ENCODE peak calls at places on chromosomes 4 and X, in six cellular contexts. D is K562, W is PC-9, V is Peyer's patch, A is OCI-LY7, M is left lung. L is an unnamed sample.

GRCh38 chr4:181854142-181854541 is 389.1 kb upstream of the TENM3 start:
- DNase-seq in D (no peak), W (no peak), V (no peak), A (no peak), M (no peak), L (no peak)

GRCh38 chrX:19343462-19344206 is at the start of gene PDHA1:
- DNase-seq in D (peak; percentile 91), W (peak; percentile 95), V (peak; percentile 90), A (peak; percentile 93), M (peak; percentile 95), L (peak; percentile 91)

GRCh38 chr4:59945716-59946115 is 1254.4 kb upstream of the ADGRL3 start:
- DNase-seq in D (no peak), W (no peak), V (no peak), A (no peak), M (no peak), L (no peak)

GRCh38 chrX:115449742-115450141 is 111.2 kb upstream of the PLS3 start:
- DNase-seq in D (no peak), W (peak; percentile 45), V (no peak), A (no peak), M (no peak), L (no peak)

GRCh38 chrX:53558646-53559045 is 124.5 kb upstream of the HSD17B10 start:
- DNase-seq in D (no peak), W (no peak), V (no peak), A (no peak), M (no peak), L (no peak)

GRCh38 chrX:74788545-74789086 is 136.6 kb downstream of the NEXMIF start:
- DNase-seq in D (no peak), W (no peak), V (no peak), A (no peak), M (no peak), L (no peak)

GRCh38 chrX:111498538-111499103 is 12.8 kb upstream of the SERTM2 start:
- DNase-seq in D (no peak), W (no peak), V (no peak), A (no peak), M (no peak), L (no peak)

GRCh38 chrX:112512509-112512908 is 167.2 kb downstream of the LHFPL1 start:
- DNase-seq in D (no peak), W (peak; percentile 2), V (no peak), A (no peak), M (no peak), L (no peak)

GRCh38 chr4:24768604-24769003 is 26.8 kb upstream of the SOD3 start:
- DNase-seq in D (no peak), W (no peak), V (no peak), A (peak; percentile 2), M (no peak), L (no peak)

GRCh38 chrX:19772306-19772705 is 115.1 kb downstream of the SH3KBP1 start:
- DNase-seq in D (no peak), W (no peak), V (no peak), A (no peak), M (no peak), L (no peak)

GRCh38 chr4:8577972-8578371 is 2.2 kb upstream of the GPR78 start:
- DNase-seq in D (no peak), W (no peak), V (no peak), A (no peak), M (no peak), L (no peak)

GRCh38 chr4:41044791-41045190 is 169.6 kb downstream of the APBB2 start:
- DNase-seq in D (no peak), W (no peak), V (no peak), A (no peak), M (no peak), L (no peak)

GRCh38 chr4:1055721-1056590 is 44.5 kb downstream of the FGFRL1 start:
- DNase-seq in D (peak; percentile 87), W (no peak), V (peak; percentile 90), A (peak; percentile 80), M (peak; percentile 77), L (peak; percentile 55)

GRCh38 chrX:13126785-13127184 is 82.4 kb upstream of the FAM9C start:
- DNase-seq in D (no peak), W (no peak), V (no peak), A (no peak), M (no peak), L (no peak)

GRCh38 chr4:22129454-22130075 is 181.0 kb upstream of the KCNIP4 start:
- DNase-seq in D (peak; percentile 9), W (peak; percentile 15), V (no peak), A (no peak), M (no peak), L (no peak)

GRCh38 chr4:142380052-142380598 is 466.0 kb downstream of the INPP4B start:
- DNase-seq in D (no peak), W (no peak), V (no peak), A (no peak), M (no peak), L (no peak)

GRCh38 chr4:13184199-13184598 is 299.9 kb downstream of the RAB28 start:
- DNase-seq in D (no peak), W (no peak), V (no peak), A (no peak), M (no peak), L (no peak)

GRCh38 chrX:18899796-18900380 is 84.0 kb downstream of the PHKA2 start:
- DNase-seq in D (no peak), W (peak; percentile 15), V (no peak), A (no peak), M (no peak), L (no peak)

GRCh38 chr4:175891863-175892262 is 79.8 kb upstream of the GPM6A start:
- DNase-seq in D (no peak), W (no peak), V (no peak), A (peak; percentile 68), M (no peak), L (no peak)

GRCh38 chr4:8320386-8320750 is 50.8 kb downstream of the HTRA3 start:
- DNase-seq in D (peak; percentile 24), W (no peak), V (no peak), A (peak; percentile 20), M (no peak), L (no peak)

GRCh38 chrX:13903405-13903804 is 86.5 kb upstream of the GPM6B start:
- DNase-seq in D (no peak), W (no peak), V (no peak), A (no peak), M (no peak), L (no peak)

DNA sequence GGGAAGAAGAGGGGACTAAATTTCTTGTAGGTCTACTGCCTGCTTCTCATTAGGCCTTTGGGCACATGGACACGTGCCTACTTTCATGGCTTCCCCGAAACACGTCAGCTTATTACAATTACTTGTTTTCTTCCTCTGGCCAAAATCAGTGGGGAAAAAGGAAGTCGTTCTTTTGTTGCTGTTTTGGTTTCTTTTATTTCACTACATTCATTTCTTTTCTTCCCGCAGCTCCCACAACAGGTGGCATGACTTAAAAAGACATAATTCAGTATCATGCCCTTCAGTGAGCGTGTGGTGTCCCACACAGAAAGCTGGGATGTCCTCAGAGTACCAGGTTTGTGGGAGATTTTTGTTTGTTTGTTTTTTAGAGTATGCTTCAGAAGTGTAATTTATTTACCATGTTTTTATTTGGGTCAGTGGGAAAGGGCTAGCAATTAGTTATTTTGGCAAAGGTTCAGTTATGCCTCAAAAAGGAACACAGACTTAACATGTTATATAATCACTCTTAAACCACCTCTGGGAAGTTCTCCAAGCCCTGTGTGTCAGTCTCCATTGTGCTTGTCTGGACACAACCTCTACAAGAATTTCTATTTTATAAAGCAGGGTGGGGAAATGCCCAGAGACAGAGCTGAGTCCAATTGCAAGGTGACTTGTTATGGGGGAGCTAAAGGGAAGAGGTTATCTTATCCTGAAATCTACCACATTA is 44.2 kb upstream of the SPRY1 start:
- DNase-seq in D (no peak), W (no peak), V (no peak), A (peak; percentile 38), M (no peak), L (no peak)
- H3K4me1 ChIP-seq in D (peaks cover 24% of the 10 kb centered on the region), W (no peaks in the 10 kb centered on the region), V (no peaks in the 10 kb centered on the region), A (peaks cover 41% of the 10 kb centered on the region), M (peaks cover 5% of the 10 kb centered on the region), L (peaks cover 5% of the 10 kb centered on the region)

DNA sequence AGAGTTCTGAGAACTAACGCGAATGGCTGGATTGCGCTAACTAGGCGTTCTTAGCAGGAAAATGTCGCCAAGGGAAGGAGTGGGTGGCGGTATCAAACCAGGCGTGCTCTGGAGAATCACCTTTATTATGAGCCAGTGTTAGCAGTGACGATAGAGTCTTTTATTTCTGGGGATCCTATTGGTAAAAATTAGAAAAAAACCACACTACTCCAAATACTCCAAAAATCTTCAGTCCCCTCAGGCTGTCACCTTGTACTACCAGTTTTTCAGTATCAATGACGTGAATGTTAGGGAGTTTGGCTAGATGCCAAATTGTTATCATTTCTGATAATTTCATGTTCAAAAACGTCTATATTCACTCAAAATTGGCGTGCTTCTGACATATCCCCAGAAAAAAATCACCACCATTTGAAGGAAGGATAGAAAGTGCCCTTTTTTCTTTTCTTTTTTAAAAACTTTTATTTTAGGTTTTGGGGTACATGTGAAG is 1.5 kb downstream of the UGT8 start:
- DNase-seq in D (no peak), W (no peak), V (no peak), A (peak; percentile 39), M (no peak), L (no peak)
- H3K4me3 ChIP-seq in D (peak overlapping the region; percentile 55), W (peak overlapping the region; percentile 55), V (peak overlapping the region; percentile 68), A (peak overlapping the region; percentile 93), M (peak overlapping the region; percentile 27), L (peak overlapping the region; percentile 62)

DNA sequence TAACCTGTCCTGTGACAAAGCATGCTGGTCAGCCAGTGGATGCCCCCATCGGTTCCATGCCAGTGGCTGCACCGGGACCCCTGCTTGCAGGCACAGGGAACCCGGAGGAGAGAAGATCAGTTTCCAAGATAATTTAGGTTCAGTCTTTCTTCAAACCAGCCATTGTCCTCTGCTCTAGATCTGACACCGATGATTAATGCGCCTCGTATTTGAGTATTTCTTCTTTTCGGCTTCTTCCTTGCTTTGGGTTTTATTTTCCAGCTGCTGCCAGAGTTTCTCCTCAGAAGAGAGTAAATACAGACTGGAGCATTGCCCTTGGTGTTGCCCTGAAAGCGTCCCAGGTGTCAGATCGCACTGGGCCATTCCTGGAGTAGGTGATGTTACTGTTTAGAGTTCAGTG is 19.2 kb upstream of the BCOR start:
- DNase-seq in D (no peak), W (no peak), V (no peak), A (no peak), M (no peak), L (no peak)
- H3K4me1 ChIP-seq in D (peaks cover 37% of the 10 kb centered on the region), W (peaks cover 7% of the 10 kb centered on the region), V (no peaks in the 10 kb centered on the region), A (peaks cover 60% of the 10 kb centered on the region), M (no peaks in the 10 kb centered on the region), L (no peaks in the 10 kb centered on the region)

GRCh38 chrX:2700405-2701320 is 9.6 kb downstream of the CD99 start:
- DNase-seq in D (no peak), W (no peak), V (no peak), A (no peak), M (no peak), L (no peak)
- H3K4me3 ChIP-seq in D (no peak overlapping the region), W (no peak overlapping the region), V (no peak overlapping the region), A (no peak overlapping the region), M (no peak overlapping the region), L (no peak overlapping the region)

DNA sequence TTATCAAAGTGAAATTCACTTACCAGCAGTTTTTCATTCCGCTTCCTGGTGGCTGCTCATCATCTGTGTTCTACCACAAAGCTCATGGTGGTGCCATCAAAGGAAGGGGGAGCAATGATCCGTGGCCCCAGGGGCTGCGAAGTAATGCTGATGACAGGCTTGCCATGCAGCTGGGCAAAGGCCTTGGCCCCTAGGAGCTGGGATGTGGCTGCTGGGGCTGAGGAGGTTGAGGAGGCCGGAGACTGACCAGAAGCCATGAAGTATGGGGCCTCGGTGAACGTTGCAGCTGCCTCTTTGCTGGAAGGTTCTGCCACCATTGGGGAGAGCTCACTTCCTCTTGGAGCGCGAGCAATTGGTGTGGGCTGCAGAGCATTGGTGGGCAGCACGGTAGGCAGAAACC is 8.4 kb downstream of the C4orf54 start:
- DNase-seq in D (no peak), W (no peak), V (no peak), A (no peak), M (no peak), L (no peak)
- H3K4me1 ChIP-seq in D (no peaks in the 10 kb centered on the region), W (no peaks in the 10 kb centered on the region), V (no peaks in the 10 kb centered on the region), A (no peaks in the 10 kb centered on the region), M (no peaks in the 10 kb centered on the region), L (no peaks in the 10 kb centered on the region)

GRCh38 chr4:138053601-138054322 is 188.4 kb downstream of the SLC7A11 start:
- DNase-seq in D (no peak), W (no peak), V (no peak), A (no peak), M (no peak), L (no peak)
- H3K4me3 ChIP-seq in D (no peak overlapping the region), W (no peak overlapping the region), V (no peak overlapping the region), A (no peak overlapping the region), M (no peak overlapping the region), L (no peak overlapping the region)